ENCODE peak calls at places on chromosome 13, in five cellular contexts. One of them, this sample, is unnamed.

GRCh38 chr13:97012251-97013048 is 18.2 kb upstream of the OXGR1 start:
- DNase-seq in HepG2: no peak
- DNase-seq in H1: no peak
- DNase-seq in K562: no peak
- DNase-seq in GM12878: no peak
- DNase-seq in this sample: no peak

GRCh38 chr13:57588639-57589038 is 42.9 kb upstream of the PCDH17 start:
- DNase-seq in HepG2: no peak
- DNase-seq in H1: no peak
- DNase-seq in K562: no peak
- DNase-seq in GM12878: no peak
- DNase-seq in this sample: no peak

GRCh38 chr13:25171517-25172302 is at the start of gene AMER2:
- DNase-seq in HepG2: no peak
- DNase-seq in H1: no peak
- DNase-seq in K562: no peak
- DNase-seq in GM12878: no peak
- DNase-seq in this sample: no peak

GRCh38 chr13:111092685-111093084 is 22.4 kb upstream of the ARHGEF7 start:
- DNase-seq in HepG2: no peak
- DNase-seq in H1: no peak
- DNase-seq in K562: no peak
- DNase-seq in GM12878: no peak
- DNase-seq in this sample: no peak

GRCh38 chr13:21413013-21413412 is 46.1 kb downstream of the ZDHHC20 start:
- DNase-seq in HepG2: no peak
- DNase-seq in H1: no peak
- DNase-seq in K562: no peak
- DNase-seq in GM12878: no peak
- DNase-seq in this sample: no peak

GRCh38 chr13:113623491-113624234 is 34.3 kb downstream of the ATP4B start:
- DNase-seq in HepG2: no peak
- DNase-seq in H1: no peak
- DNase-seq in K562: no peak
- DNase-seq in GM12878: no peak
- DNase-seq in this sample: no peak

GRCh38 chr13:101202590-101202989 is 213.7 kb downstream of the NALCN start:
- DNase-seq in HepG2: no peak
- DNase-seq in H1: peak; percentile 23
- DNase-seq in K562: no peak
- DNase-seq in GM12878: no peak
- DNase-seq in this sample: no peak

GRCh38 chr13:23750383-23751121 is 138.6 kb downstream of the MIPEP start:
- DNase-seq in HepG2: no peak
- DNase-seq in H1: no peak
- DNase-seq in K562: no peak
- DNase-seq in GM12878: no peak
- DNase-seq in this sample: no peak

GRCh38 chr13:102484329-102484728 is 82.5 kb upstream of the FGF14 start:
- DNase-seq in HepG2: no peak
- DNase-seq in H1: no peak
- DNase-seq in K562: no peak
- DNase-seq in GM12878: no peak
- DNase-seq in this sample: no peak

GRCh38 chr13:21402586-21403307 is 56.4 kb downstream of the ZDHHC20 start:
- DNase-seq in HepG2: peak; percentile 67
- DNase-seq in H1: no peak
- DNase-seq in K562: no peak
- DNase-seq in GM12878: no peak
- DNase-seq in this sample: peak; percentile 22

GRCh38 chr13:40813662-40814454 is 24.4 kb downstream of the SLC25A15 start:
- DNase-seq in HepG2: peak; percentile 30
- DNase-seq in H1: no peak
- DNase-seq in K562: peak; percentile 26
- DNase-seq in GM12878: no peak
- DNase-seq in this sample: no peak
- H3K27ac ChIP-seq in HepG2: peak overlapping the region; percentile 58
- H3K27ac ChIP-seq in H1: no peak overlapping the region
- H3K27ac ChIP-seq in K562: no peak overlapping the region
- H3K27ac ChIP-seq in GM12878: no peak overlapping the region
- H3K27ac ChIP-seq in this sample: no peak overlapping the region

GRCh38 chr13:42137856-42138537 is 89.5 kb downstream of the DGKH start:
- DNase-seq in HepG2: no peak
- DNase-seq in H1: no peak
- DNase-seq in K562: no peak
- DNase-seq in GM12878: no peak
- DNase-seq in this sample: no peak
- TF ChIP-seq SP1 in HepG2: no peak
- TF ChIP-seq SP1 in H1: no peak
- TF ChIP-seq SP1 in K562: no peak
- TF ChIP-seq SP1 in GM12878: no peak
- TF ChIP-seq SP1 in this sample: no peak

GRCh38 chr13:41660426-41660825 is 203.1 kb downstream of the RGCC start:
- DNase-seq in HepG2: no peak
- DNase-seq in H1: no peak
- DNase-seq in K562: no peak
- DNase-seq in GM12878: no peak
- DNase-seq in this sample: no peak

GRCh38 chr13:41654800-41655199 is 197.4 kb downstream of the RGCC start:
- DNase-seq in HepG2: no peak
- DNase-seq in H1: no peak
- DNase-seq in K562: no peak
- DNase-seq in GM12878: no peak
- DNase-seq in this sample: no peak

GRCh38 chr13:41658057-41658642 is 200.8 kb downstream of the RGCC start:
- DNase-seq in HepG2: no peak
- DNase-seq in H1: no peak
- DNase-seq in K562: no peak
- DNase-seq in GM12878: no peak
- DNase-seq in this sample: no peak

GRCh38 chr13:41652735-41653361 is 195.5 kb downstream of the RGCC start:
- DNase-seq in HepG2: peak; percentile 62
- DNase-seq in H1: no peak
- DNase-seq in K562: peak; percentile 21
- DNase-seq in GM12878: no peak
- DNase-seq in this sample: peak; percentile 23

GRCh38 chr13:41655997-41656396 is 198.6 kb downstream of the RGCC start:
- DNase-seq in HepG2: no peak
- DNase-seq in H1: no peak
- DNase-seq in K562: no peak
- DNase-seq in GM12878: no peak
- DNase-seq in this sample: no peak
- H3K4me2 ChIP-seq in HepG2: no peak overlapping the region
- H3K4me2 ChIP-seq in H1: no peak overlapping the region
- H3K4me2 ChIP-seq in K562: no peak overlapping the region
- H3K4me2 ChIP-seq in GM12878: no peak overlapping the region
- H3K4me2 ChIP-seq in this sample: no peak overlapping the region

GRCh38 chr13:30172593-30173300 is 134.6 kb downstream of the KATNAL1 start:
- DNase-seq in HepG2: no peak
- DNase-seq in H1: no peak
- DNase-seq in K562: no peak
- DNase-seq in GM12878: no peak
- DNase-seq in this sample: no peak
- H3K27ac ChIP-seq in HepG2: no peak overlapping the region
- H3K27ac ChIP-seq in H1: no peak overlapping the region
- H3K27ac ChIP-seq in K562: no peak overlapping the region
- H3K27ac ChIP-seq in GM12878: no peak overlapping the region
- H3K27ac ChIP-seq in this sample: no peak overlapping the region

DNA sequence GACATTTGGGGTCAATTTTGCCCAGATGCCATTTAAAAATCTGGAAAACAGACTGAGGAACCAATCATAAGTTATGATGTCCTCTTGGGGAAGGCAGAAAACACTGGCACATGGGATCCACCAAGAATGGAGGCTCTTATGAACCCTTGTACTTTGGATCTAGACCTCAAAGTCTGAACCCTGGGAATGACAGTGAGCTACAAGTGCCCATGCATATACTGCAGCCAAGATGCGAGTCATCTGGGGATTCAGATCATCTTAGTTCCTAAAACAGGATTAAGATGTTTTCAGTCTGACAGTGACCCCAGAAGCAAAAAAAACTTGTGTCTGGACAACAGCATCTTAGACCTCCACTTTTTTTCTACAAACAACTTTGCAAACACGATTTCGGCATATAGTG is 100.2 kb upstream of the SIAH3 start:
- DNase-seq in HepG2: no peak
- DNase-seq in H1: no peak
- DNase-seq in K562: no peak
- DNase-seq in GM12878: no peak
- DNase-seq in this sample: no peak
- TF ChIP-seq SP1 in HepG2: no peak
- TF ChIP-seq SP1 in H1: no peak
- TF ChIP-seq SP1 in K562: no peak
- TF ChIP-seq SP1 in GM12878: no peak
- TF ChIP-seq SP1 in this sample: no peak

GRCh38 chr13:108984251-108984920 is 355.0 kb downstream of the MYO16 start:
- DNase-seq in HepG2: no peak
- DNase-seq in H1: no peak
- DNase-seq in K562: no peak
- DNase-seq in GM12878: no peak
- DNase-seq in this sample: no peak
- H3K4me2 ChIP-seq in HepG2: no peak overlapping the region
- H3K4me2 ChIP-seq in H1: no peak overlapping the region
- H3K4me2 ChIP-seq in K562: no peak overlapping the region
- H3K4me2 ChIP-seq in GM12878: no peak overlapping the region
- H3K4me2 ChIP-seq in this sample: no peak overlapping the region

DNA sequence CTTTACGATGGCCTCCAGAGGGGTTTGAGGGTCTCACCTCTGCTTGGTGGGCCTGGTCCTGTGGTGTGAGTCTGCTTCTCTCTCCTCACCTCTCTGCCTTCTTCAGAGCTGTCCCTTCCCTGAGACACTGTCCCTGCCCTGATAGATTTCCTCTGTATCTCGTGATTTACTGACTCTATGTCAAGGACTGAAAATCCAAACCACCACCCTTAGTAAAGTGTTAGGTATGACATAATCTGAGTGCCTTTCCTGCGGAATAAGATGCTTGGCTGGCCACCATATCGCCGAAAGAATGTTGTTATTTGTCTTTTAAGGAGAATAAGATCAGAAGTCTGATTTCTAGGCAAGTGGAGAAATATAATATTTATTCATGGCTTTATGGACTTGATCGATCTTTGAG is 7.2 kb downstream of the SLC25A15 start:
- DNase-seq in HepG2: no peak
- DNase-seq in H1: no peak
- DNase-seq in K562: no peak
- DNase-seq in GM12878: no peak
- DNase-seq in this sample: no peak
- H3K27ac ChIP-seq in HepG2: no peak overlapping the region
- H3K27ac ChIP-seq in H1: no peak overlapping the region
- H3K27ac ChIP-seq in K562: no peak overlapping the region
- H3K27ac ChIP-seq in GM12878: no peak overlapping the region
- H3K27ac ChIP-seq in this sample: no peak overlapping the region

GRCh38 chr13:98171806-98172569 is 5.1 kb downstream of the RNF113B start:
- DNase-seq in HepG2: no peak
- DNase-seq in H1: no peak
- DNase-seq in K562: no peak
- DNase-seq in GM12878: no peak
- DNase-seq in this sample: no peak
- TF ChIP-seq SP1 in HepG2: no peak
- TF ChIP-seq SP1 in H1: no peak
- TF ChIP-seq SP1 in K562: no peak
- TF ChIP-seq SP1 in GM12878: no peak
- TF ChIP-seq SP1 in this sample: no peak